ENCODE peak calls at places on chromosome 12, in five cellular contexts. Q is transverse colon, I is HCT116, A is left lung, F is neural crest cell. R is an unnamed sample.

GRCh38 chr12:32252199-32253073 is 145.8 kb downstream of the BICD1 start:
- DNase-seq in Q (no peak), I (no peak), A (no peak), F (no peak), R (no peak)

GRCh38 chr12:62861586-62861985 is 73.4 kb downstream of the PPM1H start:
- DNase-seq in Q (no peak), I (no peak), A (no peak), F (no peak), R (no peak)

GRCh38 chr12:108341356-108341755 is 2.2 kb upstream of the CMKLR1 start:
- DNase-seq in Q (no peak), I (no peak), A (no peak), F (no peak), R (no peak)

GRCh38 chr12:8572507-8572906 is 31.8 kb upstream of the CLEC4E start:
- DNase-seq in Q (no peak), I (no peak), A (no peak), F (no peak), R (no peak)

GRCh38 chr12:100652488-100652887 is 79.0 kb downstream of the GAS2L3 start:
- DNase-seq in Q (no peak), I (no peak), A (no peak), F (no peak), R (no peak)

GRCh38 chr12:132178801-132179401 is 34.6 kb downstream of the NOC4L start:
- DNase-seq in Q (no peak), I (no peak), A (no peak), F (no peak), R (peak; percentile 81)

GRCh38 chr12:62679569-62679968 is 212.9 kb downstream of the MON2 start:
- DNase-seq in Q (no peak), I (no peak), A (no peak), F (no peak), R (no peak)

GRCh38 chr12:43238281-43238680 is 313.7 kb downstream of the ADAMTS20 start:
- DNase-seq in Q (no peak), I (no peak), A (no peak), F (no peak), R (no peak)

GRCh38 chr12:115407723-115408122 is 723.7 kb upstream of the TBX3 start:
- DNase-seq in Q (no peak), I (no peak), A (no peak), F (no peak), R (no peak)

GRCh38 chr12:12263909-12264308 is 2.9 kb downstream of the LRP6 start:
- DNase-seq in Q (no peak), I (no peak), A (no peak), F (no peak), R (no peak)

GRCh38 chr12:55730447-55730820 is 1.6 kb upstream of the CD63 start:
- DNase-seq in Q (no peak), I (no peak), A (no peak), F (no peak), R (no peak)

GRCh38 chr12:26630546-26631027 is 202.4 kb downstream of the ITPR2 start:
- DNase-seq in Q (no peak), I (no peak), A (no peak), F (no peak), R (no peak)

GRCh38 chr12:31018106-31018890 is 55.4 kb upstream of the DDX11 start:
- DNase-seq in Q (no peak), I (no peak), A (peak; percentile 7), F (no peak), R (no peak)

GRCh38 chr12:114403690-114404450 is 2.1 kb downstream of the TBX5 start:
- DNase-seq in Q (no peak), I (no peak), A (no peak), F (no peak), R (no peak)

GRCh38 chr12:103665971-103666370 is 78.9 kb downstream of the STAB2 start:
- DNase-seq in Q (no peak), I (no peak), A (no peak), F (no peak), R (no peak)
- TF ChIP-seq CTCF in Q (no peak), I (no peak), A (no peak), F (no peak), R (no peak)

DNA sequence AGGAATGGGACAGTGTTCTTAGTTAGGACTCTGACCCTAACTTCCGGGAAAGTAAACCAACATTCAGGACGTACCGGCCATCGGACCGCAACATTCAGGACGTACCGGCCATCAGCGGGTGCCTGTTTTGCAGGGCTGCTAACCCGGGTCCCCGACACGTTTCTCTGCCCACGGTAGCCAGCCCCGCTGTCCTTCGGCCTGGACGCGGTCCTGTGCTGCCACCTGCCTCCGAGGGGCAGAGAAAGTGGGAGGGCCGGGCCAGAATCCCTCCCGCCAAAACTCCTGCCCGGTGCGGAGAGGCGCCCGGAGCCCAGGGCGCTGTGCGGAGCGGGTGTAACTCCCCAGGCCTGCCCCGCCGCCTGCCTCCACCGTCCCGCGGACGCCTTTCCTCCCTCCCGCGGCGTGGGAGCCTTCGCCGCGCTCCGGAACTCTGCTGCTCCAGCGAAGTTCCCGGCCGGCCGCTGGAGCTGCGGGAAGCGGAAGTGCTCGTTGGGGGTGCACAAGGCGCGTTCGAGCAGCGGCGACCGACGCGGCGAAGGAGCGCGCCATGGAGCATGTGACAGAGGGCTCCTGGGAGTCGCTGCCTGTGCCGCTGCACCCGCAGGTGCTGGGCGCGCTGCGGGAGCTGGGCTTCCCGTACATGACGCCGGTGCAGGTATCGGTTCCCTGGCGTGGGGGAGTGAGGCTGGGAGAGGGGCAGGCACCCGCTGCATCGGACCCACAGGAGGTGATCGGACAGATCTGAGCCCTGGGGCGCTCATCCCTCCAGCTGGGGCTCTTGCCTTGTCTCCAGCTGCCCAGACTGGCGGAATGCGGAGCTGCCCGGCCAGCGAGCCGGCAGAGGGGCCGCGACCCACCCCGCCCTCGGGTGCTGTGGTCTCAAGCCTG is at the start of gene DDX55:
- DNase-seq in Q (peak; percentile 84), I (peak; percentile 64), A (peak; percentile 85), F (peak; percentile 71), R (peak; percentile 94)
- TF ChIP-seq CTCF in Q (peak; percentile 23), I (peak; percentile 38), A (no peak), F (peak; percentile 65), R (peak; percentile 85)

DNA sequence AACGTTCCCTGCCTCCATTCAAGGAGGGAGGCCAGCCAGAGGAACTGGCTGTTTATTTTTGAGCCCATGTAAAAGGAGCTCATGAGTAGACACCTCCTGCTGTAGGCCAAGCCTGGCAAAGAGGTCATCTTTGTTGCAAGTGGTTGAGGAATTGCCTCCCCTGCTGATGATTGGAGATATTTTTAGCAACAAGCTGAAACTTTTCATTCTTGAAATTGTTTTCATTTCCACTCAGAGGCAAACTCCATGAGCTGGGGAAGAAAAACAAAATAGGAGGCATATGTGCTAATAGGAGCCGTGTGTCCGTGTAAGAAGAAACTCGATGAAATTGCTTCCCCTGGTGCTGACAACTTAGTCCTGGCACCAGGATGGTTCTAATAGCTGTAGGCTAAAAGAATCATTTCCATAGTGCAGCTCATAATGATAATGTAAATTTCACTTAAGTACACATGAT is 440.1 kb upstream of the FAR2 start:
- DNase-seq in Q (no peak), I (no peak), A (no peak), F (no peak), R (no peak)
- TF ChIP-seq CTCF in Q (no peak), I (no peak), A (no peak), F (no peak), R (peak; percentile 65)

GRCh38 chr12:24025153-24025798 is 75.8 kb upstream of the SOX5 start:
- DNase-seq in Q (no peak), I (no peak), A (no peak), F (no peak), R (no peak)
- TF ChIP-seq CTCF in Q (no peak), I (no peak), A (no peak), F (peak; percentile 82), R (peak; percentile 79)

GRCh38 chr12:131106542-131106941 is 152.8 kb downstream of the ADGRD1 start:
- DNase-seq in Q (no peak), I (no peak), A (peak; percentile 18), F (no peak), R (peak; percentile 40)
- TF ChIP-seq CTCF in Q (no peak), I (no peak), A (no peak), F (no peak), R (no peak)

DNA sequence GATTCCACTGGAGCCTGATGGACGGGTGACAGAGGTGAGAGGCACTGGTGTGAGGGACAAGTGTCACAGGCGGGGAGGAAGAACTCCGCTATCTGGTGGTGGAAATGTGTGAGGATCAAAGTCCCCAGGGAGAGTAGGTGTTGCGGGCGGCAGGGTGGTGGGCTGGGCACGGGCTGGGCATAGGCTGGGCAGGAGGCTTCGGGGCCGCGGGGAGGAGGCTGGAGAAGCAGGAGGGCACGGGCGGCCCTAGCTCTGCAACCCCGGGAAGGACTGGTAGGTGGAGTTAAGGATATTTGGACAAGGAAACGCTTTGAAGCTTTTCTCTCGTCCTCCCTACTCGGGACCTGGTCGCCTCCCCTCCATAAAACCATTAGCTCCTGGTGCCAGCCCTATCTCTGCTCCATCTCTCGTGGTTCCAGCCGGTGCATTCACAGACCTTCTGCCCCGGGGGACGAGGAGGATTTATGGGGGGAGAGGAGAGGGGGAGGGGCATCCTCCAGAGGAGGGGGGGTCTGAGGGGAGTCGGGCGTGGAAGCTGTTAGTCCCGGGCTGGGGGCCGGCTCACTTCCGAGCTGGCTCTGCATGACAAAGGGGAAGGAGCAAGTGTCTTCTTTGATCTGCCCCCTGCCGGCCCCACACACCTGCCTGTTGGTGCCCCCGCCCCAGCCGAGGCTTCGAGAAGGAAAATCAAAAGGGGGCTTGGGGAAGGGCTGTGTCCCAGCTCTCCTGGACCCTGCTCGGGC is 478 bp downstream of the WNT5B start:
- DNase-seq in Q (peak; percentile 37), I (no peak), A (no peak), F (no peak), R (no peak)
- TF ChIP-seq CTCF in Q (peak; percentile 3), I (peak; percentile 23), A (no peak), F (no peak), R (no peak)

DNA sequence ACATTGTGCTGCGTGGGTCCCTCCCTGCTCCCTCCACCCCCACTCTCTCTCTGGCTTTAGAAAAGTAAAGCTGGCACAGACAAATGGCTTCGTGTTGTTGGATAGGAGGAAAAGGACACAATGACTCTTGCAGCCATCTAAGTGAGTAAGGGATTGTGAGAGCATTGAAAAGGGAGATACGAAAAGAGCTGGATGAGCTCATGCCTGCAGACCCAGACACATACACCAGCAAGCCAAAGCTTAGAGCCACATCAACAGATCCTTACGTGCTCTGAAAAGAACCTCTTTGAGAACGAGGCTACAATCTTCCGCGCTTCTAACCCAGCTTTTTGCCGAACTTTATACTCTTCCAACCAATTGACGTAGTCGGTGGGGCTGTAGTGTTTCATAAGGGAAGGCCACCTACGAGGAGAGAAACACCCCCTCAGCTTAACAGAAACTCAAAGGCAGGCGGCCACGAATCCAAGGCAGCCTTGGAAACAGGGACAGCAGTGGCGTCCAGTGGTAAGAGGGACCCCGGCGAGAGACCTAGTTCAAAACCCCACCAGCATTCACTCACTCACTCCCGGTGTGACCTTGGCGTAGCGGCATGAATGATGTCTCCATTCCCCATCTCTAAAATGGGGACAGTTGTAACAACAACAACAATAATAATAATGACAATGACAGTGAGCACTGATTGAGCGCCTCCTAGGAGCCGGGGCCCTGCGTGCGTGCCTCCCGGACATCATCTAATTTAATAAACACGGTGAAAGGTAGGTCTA is 1.1 kb downstream of the FBXO21 start:
- DNase-seq in Q (no peak), I (no peak), A (no peak), F (no peak), R (peak; percentile 57)
- TF ChIP-seq CTCF in Q (no peak), I (no peak), A (no peak), F (no peak), R (peak; percentile 17)

R was measured in chondrocyte.